ENCODE peak calls at places on chromosomes 7 and 10, in eight cellular contexts. U is GM12878, E is kidney, H is H9, L is heart right ventricle, X is AG09309, F is astrocyte of the cerebellum, Q is H1. C is an unnamed sample.

GRCh38 chr7:78073470-78074382 is 275.2 kb downstream of the PHTF2 start:
- DNase-seq in U (no peak), E (no peak), H (no peak), L (no peak), X (no peak), F (peak), Q (no peak), C (no peak)

GRCh38 chr7:55435466-55435865 is 70.3 kb downstream of the LANCL2 start:
- DNase-seq in U (no peak), E (no peak), H (no peak), L (no peak), X (no peak), F (no peak), Q (no peak), C (no peak)

GRCh38 chr10:110798340-110798739 is 73.4 kb upstream of the PDCD4 start:
- DNase-seq in U (no peak), E (no peak), H (no peak), L (no peak), X (no peak), F (no peak), Q (no peak), C (no peak)

GRCh38 chr10:125217986-125218675 is 57.8 kb upstream of the CTBP2 start:
- DNase-seq in U (no peak), E (no peak), H (peak), L (no peak), X (peak), F (no peak), Q (no peak), C (peak)

GRCh38 chr7:20191044-20191867 is 25.9 kb downstream of the MACC1 start:
- DNase-seq in U (no peak), E (peak), H (no peak), L (no peak), X (no peak), F (no peak), Q (no peak), C (no peak)

GRCh38 chr7:1413936-1414639 is 45.2 kb downstream of the MICALL2 start:
- DNase-seq in U (no peak), E (no peak), H (no peak), L (no peak), X (no peak), F (no peak), Q (no peak), C (no peak)

GRCh38 chr10:29841724-29842649 is 207.2 kb upstream of the SVIL start:
- DNase-seq in U (no peak), E (no peak), H (peak), L (peak), X (no peak), F (no peak), Q (no peak), C (no peak)

GRCh38 chr10:95280637-95281036 is 10.2 kb downstream of the PDLIM1 start:
- DNase-seq in U (no peak), E (no peak), H (no peak), L (no peak), X (no peak), F (no peak), Q (no peak), C (no peak)

GRCh38 chr7:155154586-155154985 is 84.5 kb downstream of the HTR5A start:
- DNase-seq in U (no peak), E (no peak), H (no peak), L (no peak), X (no peak), F (no peak), Q (no peak), C (no peak)

GRCh38 chr7:37211097-37211496 is 237.6 kb downstream of the ELMO1 start:
- DNase-seq in U (no peak), E (no peak), H (no peak), L (peak), X (peak), F (peak), Q (no peak), C (no peak)

GRCh38 chr10:132124201-132124920 is 58.6 kb downstream of the JAKMIP3 start:
- DNase-seq in U (no peak), E (peak), H (no peak), L (no peak), X (no peak), F (no peak), Q (no peak), C (no peak)

GRCh38 chr7:55077581-55078410 is 59.0 kb downstream of the EGFR start:
- DNase-seq in U (no peak), E (no peak), H (no peak), L (no peak), X (no peak), F (no peak), Q (no peak), C (no peak)

GRCh38 chr10:128047337-128047736 is 78.9 kb downstream of the MKI67 start:
- DNase-seq in U (peak), E (peak), H (peak), L (peak), X (no peak), F (no peak), Q (peak), C (peak)

GRCh38 chr10:124597677-124598165 is 136.1 kb downstream of the LHPP start:
- DNase-seq in U (no peak), E (peak), H (no peak), L (no peak), X (no peak), F (no peak), Q (no peak), C (no peak)

GRCh38 chr7:133984023-133984422 is 143.1 kb upstream of the LRGUK start:
- DNase-seq in U (no peak), E (no peak), H (no peak), L (no peak), X (no peak), F (no peak), Q (no peak), C (no peak)

GRCh38 chr10:35422236-35422635 is 85.9 kb downstream of the CCNY start:
- DNase-seq in U (no peak), E (no peak), H (no peak), L (no peak), X (no peak), F (no peak), Q (no peak), C (no peak)

GRCh38 chr7:31796375-31796774 is 109.4 kb downstream of the PPP1R17 start:
- DNase-seq in U (no peak), E (no peak), H (no peak), L (no peak), X (no peak), F (no peak), Q (no peak), C (no peak)

GRCh38 chr7:37336259-37336658 is 112.4 kb downstream of the ELMO1 start:
- DNase-seq in U (peak), E (no peak), H (no peak), L (no peak), X (no peak), F (no peak), Q (no peak), C (peak)

GRCh38 chr7:43553999-43554398 is 28.9 kb upstream of the STK17A start:
- DNase-seq in U (no peak), E (no peak), H (no peak), L (peak), X (no peak), F (no peak), Q (no peak), C (no peak)

GRCh38 chr7:135745702-135746312 is 2.8 kb downstream of the FAM180A start:
- DNase-seq in U (no peak), E (peak), H (no peak), L (peak), X (peak), F (peak), Q (no peak), C (no peak)

GRCh38 chr7:111872411-111872810 is 310.1 kb upstream of the IMMP2L start:
- DNase-seq in U (no peak), E (no peak), H (no peak), L (no peak), X (no peak), F (no peak), Q (no peak), C (no peak)
- TF ChIP-seq CTCF in U (no peak), E (no peak), H (no peak), L (no peak), X (no peak), F (no peak), Q (no peak), C (no peak)

GRCh38 chr7:17651926-17652385 is 288.3 kb downstream of the SNX13 start:
- DNase-seq in U (no peak), E (no peak), H (no peak), L (peak), X (peak), F (peak), Q (no peak), C (no peak)
- TF ChIP-seq CTCF in U (no peak), E (no peak), H (no peak), L (no peak), X (peak), F (peak), Q (no peak), C (no peak)

GRCh38 chr10:13485623-13486022 is 43.2 kb downstream of the BEND7 start:
- DNase-seq in U (no peak), E (no peak), H (no peak), L (no peak), X (no peak), F (no peak), Q (no peak), C (no peak)
- TF ChIP-seq CTCF in U (no peak), E (no peak), H (peak), L (no peak), X (peak), F (peak), Q (no peak), C (no peak)

GRCh38 chr7:106521115-106521514 is 139.8 kb downstream of the CCDC71L start:
- DNase-seq in U (no peak), E (no peak), H (peak), L (no peak), X (no peak), F (no peak), Q (no peak), C (peak)
- TF ChIP-seq CTCF in U (peak), E (no peak), H (peak), L (no peak), X (no peak), F (no peak), Q (peak), C (peak)

GRCh38 chr10:68212721-68213352 is 19.1 kb downstream of the ATOH7 start:
- DNase-seq in U (no peak), E (no peak), H (no peak), L (no peak), X (no peak), F (peak), Q (no peak), C (peak)

GRCh38 chr10:68211635-68212034 is 20.3 kb downstream of the ATOH7 start:
- DNase-seq in U (no peak), E (no peak), H (no peak), L (no peak), X (no peak), F (no peak), Q (no peak), C (no peak)

GRCh38 chr10:68202965-68203358 is 29.0 kb downstream of the ATOH7 start:
- DNase-seq in U (no peak), E (no peak), H (no peak), L (no peak), X (peak), F (no peak), Q (no peak), C (no peak)

GRCh38 chr10:68208424-68209042 is 23.4 kb downstream of the ATOH7 start:
- DNase-seq in U (peak), E (no peak), H (peak), L (peak), X (peak), F (peak), Q (peak), C (peak)
- TF ChIP-seq CTCF in U (peak), E (peak), H (peak), L (no peak), X (peak), F (peak), Q (peak), C (peak)

GRCh38 chr7:143504937-143505297 is 27.2 kb downstream of the TAS2R41 start:
- DNase-seq in U (no peak), E (no peak), H (no peak), L (no peak), X (no peak), F (no peak), Q (no peak), C (no peak)
- TF ChIP-seq CTCF in U (no peak), E (no peak), H (no peak), L (no peak), X (no peak), F (no peak), Q (no peak), C (no peak)

GRCh38 chr7:94360926-94361325 is 33.8 kb upstream of the COL1A2 start:
- DNase-seq in U (no peak), E (no peak), H (no peak), L (no peak), X (no peak), F (no peak), Q (no peak), C (no peak)
- TF ChIP-seq CTCF in U (no peak), E (no peak), H (no peak), L (no peak), X (no peak), F (no peak), Q (no peak), C (no peak)

C was measured in GM20000.